ENCODE peak calls at places on chromosomes 1 and 21, in ten cellular contexts. U is tibial artery, J is skeletal muscle cell, T is NCI-H2227 treated with DMSO at 0.1 percent for 48 hours, F is Right ventricle myocardium superior, N is spleen, G is anterior cingulate cortex, S is LoVo, A is KBM-7, M is progenitor cell of endocrine pancreas. X is an unnamed sample.
A peak's percentile ranks its signal among the peaks of the same experiment; 100 is the strongest.

GRCh38 chr1:156433602-156434001 is 64.6 kb downstream of the RHBG start:
- DNase-seq in U (no peak), J (no peak), T (no peak), F (no peak), N (no peak), G (no peak), S (no peak), A (no peak), M (no peak), X (no peak)

GRCh38 chr1:44151808-44152207 is 10.4 kb upstream of the KLF18 start:
- DNase-seq in U (no peak), J (no peak), T (no peak), F (no peak), N (no peak), G (no peak), S (no peak), A (no peak), M (no peak), X (no peak)

GRCh38 chr1:221961532-221962292 is 219.8 kb upstream of the DUSP10 start:
- DNase-seq in U (no peak), J (peak; percentile 18), T (no peak), F (no peak), N (no peak), G (no peak), S (peak; percentile 65), A (peak; percentile 2), M (no peak), X (no peak)

GRCh38 chr1:241482761-241483250 is 36.7 kb downstream of the FH start:
- DNase-seq in U (no peak), J (no peak), T (no peak), F (no peak), N (no peak), G (no peak), S (peak; percentile 56), A (no peak), M (no peak), X (no peak)

GRCh38 chr1:156677616-156678596 is 699 bp upstream of the NES start:
- DNase-seq in U (peak; percentile 58), J (no peak), T (peak; percentile 78), F (peak; percentile 81), N (no peak), G (no peak), S (peak; percentile 57), A (peak; percentile 79), M (no peak), X (no peak)

GRCh38 chr21:21165063-21165645 is 166.9 kb downstream of the NCAM2 start:
- DNase-seq in U (no peak), J (peak; percentile 85), T (no peak), F (no peak), N (no peak), G (no peak), S (no peak), A (no peak), M (no peak), X (no peak)

GRCh38 chr1:203291201-203292096 is 13.9 kb upstream of the BTG2 start:
- DNase-seq in U (peak; percentile 42), J (no peak), T (peak; percentile 43), F (no peak), N (no peak), G (no peak), S (peak; percentile 79), A (no peak), M (no peak), X (no peak)

GRCh38 chr1:921011-921837 is 2.5 kb upstream of the SAMD11 start:
- DNase-seq in U (no peak), J (no peak), T (peak; percentile 74), F (peak; percentile 80), N (no peak), G (peak; percentile 22), S (peak; percentile 62), A (peak; percentile 86), M (peak; percentile 64), X (no peak)

GRCh38 chr1:55131218-55131617 is 83.9 kb downstream of the USP24 start:
- DNase-seq in U (no peak), J (no peak), T (no peak), F (no peak), N (no peak), G (no peak), S (no peak), A (no peak), M (no peak), X (no peak)

GRCh38 chr1:40310129-40310461 is 7.0 kb downstream of the COL9A2 start:
- DNase-seq in U (no peak), J (no peak), T (no peak), F (no peak), N (no peak), G (no peak), S (no peak), A (no peak), M (no peak), X (no peak)

GRCh38 chr1:207831517-207832327 is 79.2 kb downstream of the CD34 start:
- DNase-seq in U (peak; percentile 72), J (no peak), T (no peak), F (no peak), N (no peak), G (no peak), S (no peak), A (no peak), M (no peak), X (no peak)

GRCh38 chr1:209150114-209150513 is 433.4 kb upstream of the CAMK1G start:
- DNase-seq in U (no peak), J (no peak), T (no peak), F (no peak), N (no peak), G (no peak), S (peak; percentile 31), A (peak; percentile 18), M (peak; percentile 47), X (no peak)

GRCh38 chr1:173210716-173211231 is 3.6 kb upstream of the TNFSF4 start:
- DNase-seq in U (no peak), J (no peak), T (no peak), F (no peak), N (no peak), G (no peak), S (no peak), A (no peak), M (no peak), X (no peak)

GRCh38 chr1:212797681-212798080 is 6.0 kb downstream of the TATDN3 start:
- DNase-seq in U (no peak), J (peak; percentile 19), T (no peak), F (no peak), N (no peak), G (no peak), S (no peak), A (no peak), M (no peak), X (no peak)

GRCh38 chr1:24416666-24417391 is 1.2 kb downstream of the NIPAL3 start:
- DNase-seq in U (no peak), J (peak; percentile 91), T (no peak), F (no peak), N (no peak), G (no peak), S (peak; percentile 61), A (peak; percentile 58), M (no peak), X (no peak)

GRCh38 chr1:234381699-234382555 is 8.7 kb downstream of the COA6 start:
- DNase-seq in U (no peak), J (no peak), T (no peak), F (no peak), N (no peak), G (no peak), S (no peak), A (no peak), M (no peak), X (no peak)

GRCh38 chr1:186566140-186566850 is 105.4 kb upstream of the PDC start:
- DNase-seq in U (no peak), J (no peak), T (no peak), F (no peak), N (no peak), G (no peak), S (no peak), A (no peak), M (no peak), X (no peak)

GRCh38 chr1:39236971-39237370 is 32.5 kb downstream of the MACF1 start:
- DNase-seq in U (no peak), J (no peak), T (no peak), F (no peak), N (no peak), G (no peak), S (no peak), A (no peak), M (no peak), X (no peak)

GRCh38 chr1:18109756-18110597 is 2.4 kb downstream of the IGSF21 start:
- DNase-seq in U (peak; percentile 62), J (no peak), T (no peak), F (peak; percentile 70), N (peak; percentile 78), G (peak; percentile 33), S (no peak), A (peak; percentile 5), M (peak; percentile 46), X (no peak)

GRCh38 chr1:100989306-100990077 is 36.1 kb downstream of the DPH5 start:
- DNase-seq in U (no peak), J (peak; percentile 64), T (no peak), F (no peak), N (no peak), G (no peak), S (no peak), A (no peak), M (no peak), X (no peak)

GRCh38 chr1:41045740-41046139 is 24.2 kb upstream of the SLFNL1 start:
- DNase-seq in U (peak; percentile 87), J (peak; percentile 10), T (no peak), F (peak; percentile 49), N (no peak), G (no peak), S (no peak), A (no peak), M (no peak), X (peak; percentile 56)

GRCh38 chr1:206982216-206982615 is 12.0 kb upstream of the FCAMR start:
- DNase-seq in U (no peak), J (no peak), T (no peak), F (peak; percentile 57), N (no peak), G (peak; percentile 9), S (peak; percentile 68), A (peak; percentile 66), M (peak; percentile 48), X (no peak)

GRCh38 chr1:153699116-153699515 is 20.6 kb downstream of the NPR1 start:
- DNase-seq in U (no peak), J (no peak), T (no peak), F (no peak), N (no peak), G (no peak), S (no peak), A (no peak), M (no peak), X (no peak)

GRCh38 chr1:111603979-111604378 is 15.6 kb upstream of the RAP1A start:
- DNase-seq in U (no peak), J (no peak), T (no peak), F (no peak), N (peak; percentile 89), G (no peak), S (no peak), A (no peak), M (no peak), X (no peak)

GRCh38 chr1:51158263-51158662 is 56.2 kb downstream of the C1orf185 start:
- DNase-seq in U (no peak), J (no peak), T (no peak), F (no peak), N (no peak), G (no peak), S (no peak), A (no peak), M (no peak), X (no peak)

GRCh38 chr1:8078176-8078671 is 52.1 kb upstream of the ERRFI1 start:
- DNase-seq in U (no peak), J (peak; percentile 74), T (no peak), F (no peak), N (no peak), G (no peak), S (no peak), A (no peak), M (no peak), X (no peak)

X was measured in thoracic aorta.